ENCODE peak calls at places on chromosomes 3 and 15, in eight cellular contexts. V, X, G, C, Q, M, N and F are unnamed samples.

GRCh38 chr3:40803311-40803710 is 278.6 kb downstream of the ZNF621 start:
- DNase-seq in M (no peak), C (no peak), V (no peak), N (no peak), X (no peak), Q (no peak), G (no peak), F (no peak)

GRCh38 chr15:40238927-40239591 is at the start of gene PAK6:
- DNase-seq in X (peak; percentile 57), V (no peak), Q (peak; percentile 64), C (no peak), G (no peak), M (no peak), N (peak; percentile 22), F (no peak)

GRCh38 chr3:110243081-110243480 is 828.5 kb upstream of the NECTIN3 start:
- DNase-seq in Q (no peak), G (peak; percentile 6), M (no peak), X (peak; percentile 94), C (no peak), N (no peak), V (no peak), F (no peak)

GRCh38 chr3:195073866-195074860 is 196.8 kb downstream of the XXYLT1 start:
- DNase-seq in C (peak; percentile 67), M (no peak), N (no peak), G (no peak), X (no peak), Q (no peak), V (no peak), F (no peak)

GRCh38 chr3:112811917-112812660 is 34.6 kb downstream of the CD200R1L start:
- DNase-seq in V (no peak), C (no peak), M (no peak), N (peak; percentile 40), X (no peak), Q (no peak), G (no peak), F (no peak)

GRCh38 chr15:90829942-90830440 is 38.4 kb upstream of the FURIN start:
- DNase-seq in Q (no peak), M (no peak), G (no peak), X (no peak), N (peak; percentile 84), C (peak; percentile 82), V (no peak), F (no peak)

GRCh38 chr3:72820405-72820804 is 27.8 kb downstream of the SHQ1 start:
- DNase-seq in C (no peak), V (no peak), G (no peak), X (peak; percentile 65), N (no peak), M (no peak), Q (peak; percentile 11), F (no peak)

GRCh38 chr15:77611767-77612166 is 20.9 kb downstream of the LINGO1 start:
- DNase-seq in Q (no peak), N (no peak), X (no peak), M (no peak), G (no peak), V (no peak), C (no peak), F (no peak)

GRCh38 chr15:96330064-96330449 is 443 bp upstream of the NR2F2 start:
- DNase-seq in N (peak; percentile 64), V (no peak), C (peak; percentile 80), M (no peak), X (peak; percentile 88), Q (peak; percentile 72), G (no peak), F (no peak)

GRCh38 chr3:169769287-169770181 is at the start of gene ACTRT3:
- DNase-seq in X (peak; percentile 81), G (no peak), M (peak; percentile 43), Q (peak; percentile 45), N (peak; percentile 75), V (no peak), C (peak; percentile 93), F (peak; percentile 57)

GRCh38 chr3:74434406-74434805 is 180.1 kb downstream of the CNTN3 start:
- DNase-seq in V (no peak), X (no peak), M (no peak), Q (no peak), G (no peak), N (no peak), C (no peak), F (no peak)

GRCh38 chr3:5162102-5162501 is 25.4 kb upstream of the EDEM1 start:
- DNase-seq in M (no peak), V (no peak), N (no peak), Q (no peak), C (no peak), X (peak; percentile 89), G (no peak), F (no peak)

GRCh38 chr15:65386886-65387285 is 9.1 kb upstream of the IGDCC3 start:
- DNase-seq in X (no peak), G (no peak), C (no peak), Q (no peak), V (no peak), M (no peak), N (no peak), F (no peak)

GRCh38 chr15:66253643-66254363 is at the start of gene MEGF11:
- DNase-seq in M (no peak), X (peak; percentile 45), G (no peak), V (no peak), N (no peak), Q (no peak), C (no peak), F (no peak)

GRCh38 chr3:71724171-71724453 is 1.1 kb downstream of the EIF4E3 start:
- DNase-seq in X (no peak), V (no peak), G (no peak), M (no peak), Q (no peak), C (no peak), N (no peak), F (no peak)

GRCh38 chr3:88093266-88093665 is 34.2 kb downstream of the ZNF654 start:
- DNase-seq in M (no peak), X (no peak), V (no peak), N (no peak), Q (no peak), C (no peak), G (no peak), F (no peak)